ENCODE peak calls at places on chromosomes 11 and 22, in seven cellular contexts. Z is heart left ventricle, I is GM12878, G is vagina, L is esophagus squamous epithelium, E is NB4, X is body of pancreas. U is an unnamed sample.

GRCh38 chr11:118338637-118339061 is 3.9 kb downstream of the CD3D start:
- DNase-seq in L (peak; percentile 4), I (no peak), G (no peak), Z (peak; percentile 31), E (peak; percentile 36), X (no peak), U (peak; percentile 53)

GRCh38 chr11:11243790-11244469 is 109.1 kb downstream of the CSNK2A3 start:
- DNase-seq in G (no peak), E (peak; percentile 51), I (no peak), Z (peak; percentile 56), X (peak; percentile 12), L (no peak), U (peak; percentile 65)

GRCh38 chr22:32932176-32932575 is 126.0 kb downstream of the SYN3 start:
- DNase-seq in L (no peak), Z (no peak), I (no peak), G (no peak), X (no peak), E (no peak), U (no peak)

GRCh38 chr22:32847067-32847491 is 45.6 kb downstream of the TIMP3 start:
- DNase-seq in X (no peak), Z (peak; percentile 58), I (no peak), E (no peak), G (no peak), L (no peak), U (no peak)

GRCh38 chr22:17410576-17410975 is 41.3 kb downstream of the CECR2 start:
- DNase-seq in G (no peak), I (no peak), E (no peak), L (no peak), Z (no peak), X (no peak), U (no peak)

GRCh38 chr11:32385998-32386397 is 49.3 kb downstream of the WT1 start:
- DNase-seq in I (no peak), X (no peak), Z (no peak), G (no peak), E (peak; percentile 32), L (no peak), U (no peak)

GRCh38 chr22:17882727-17883126 is 108.5 kb upstream of the BID start:
- DNase-seq in I (no peak), L (no peak), X (no peak), G (no peak), Z (no peak), E (no peak), U (no peak)

GRCh38 chr11:116851631-116852030 is 14.2 kb upstream of the APOA1 start:
- DNase-seq in X (no peak), L (no peak), Z (no peak), I (no peak), G (no peak), E (peak; percentile 98), U (no peak)

GRCh38 chr22:32780726-32781310 is 20.7 kb upstream of the TIMP3 start:
- DNase-seq in X (no peak), I (no peak), G (no peak), L (no peak), E (no peak), Z (no peak), U (no peak)

GRCh38 chr11:57787205-57787604 is 25.6 kb downstream of the CTNND1 start:
- DNase-seq in G (no peak), E (no peak), I (no peak), X (no peak), L (no peak), Z (no peak), U (no peak)

GRCh38 chr22:37815593-37815992 is 7.6 kb upstream of the GALR3 start:
- DNase-seq in X (no peak), L (no peak), E (no peak), G (no peak), Z (no peak), I (no peak), U (no peak)

GRCh38 chr22:37818397-37819099 is 4.6 kb upstream of the GALR3 start:
- DNase-seq in L (no peak), X (peak; percentile 53), E (no peak), I (no peak), G (no peak), Z (peak; percentile 75), U (peak; percentile 84)

GRCh38 chr22:37816543-37817180 is 6.5 kb upstream of the GALR3 start:
- DNase-seq in G (no peak), X (no peak), E (no peak), Z (no peak), L (no peak), I (no peak), U (no peak)

GRCh38 chr22:37819100-37819433 is 4.1 kb upstream of the GALR3 start:
- DNase-seq in X (no peak), Z (no peak), I (no peak), G (no peak), L (no peak), E (no peak), U (no peak)

GRCh38 chr22:37817705-37818311 is 5.4 kb upstream of the GALR3 start:
- DNase-seq in G (no peak), E (peak; percentile 74), Z (peak; percentile 88), X (peak; percentile 93), L (no peak), I (no peak), U (peak; percentile 91)
- TF ChIP-seq POLR2A in G (no peak), E (no peak), Z (no peak), X (no peak), L (no peak), I (peak; percentile 38), U (no peak)

GRCh38 chr22:35314161-35314942 is 14.7 kb downstream of the TOM1 start:
- DNase-seq in I (no peak), E (no peak), L (no peak), X (peak; percentile 7), G (peak; percentile 84), Z (peak; percentile 56), U (no peak)
- TF ChIP-seq POLR2A in I (no peak), E (no peak), L (no peak), X (no peak), G (no peak), Z (no peak), U (no peak)

DNA sequence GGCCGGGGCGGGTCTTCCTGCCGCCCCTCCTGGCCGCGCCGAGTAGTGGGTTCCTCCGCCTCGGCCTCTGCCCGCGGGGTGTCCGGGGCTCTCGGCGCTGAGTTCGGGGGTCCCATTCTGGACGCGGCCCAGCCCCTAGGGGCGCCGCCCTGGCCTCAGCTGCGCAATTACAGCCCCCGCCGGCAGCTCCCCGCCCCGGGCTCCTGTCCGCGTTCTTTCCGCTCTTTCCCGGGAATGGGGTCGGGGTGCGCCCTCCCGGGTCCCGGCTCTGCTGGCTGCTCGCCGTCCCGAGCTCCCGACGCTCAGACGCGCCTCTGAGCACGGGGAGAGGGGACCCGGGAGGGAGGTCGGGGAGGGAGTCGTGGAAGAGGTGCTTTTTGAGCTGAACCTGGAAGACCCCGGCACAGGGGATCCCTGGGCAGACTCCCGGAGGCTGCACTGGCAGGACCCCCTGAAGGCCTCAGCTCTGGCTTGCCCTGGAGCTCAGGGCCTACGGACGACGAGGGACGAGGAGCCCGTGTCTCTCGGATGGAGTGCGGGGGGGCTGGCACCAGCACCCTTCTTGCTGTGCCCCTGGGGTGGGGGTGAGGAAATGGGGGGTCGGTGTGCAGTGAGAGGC is 543 bp downstream of the TSPAN4 start:
- DNase-seq in E (no peak), I (no peak), Z (no peak), X (no peak), G (no peak), L (no peak), U (no peak)
- TF ChIP-seq POLR2A in E (no peak), I (no peak), Z (no peak), X (no peak), G (no peak), L (no peak), U (no peak)

GRCh38 chr11:61803889-61804647 is 11.4 kb downstream of the FEN1 start:
- DNase-seq in Z (peak; percentile 15), E (no peak), X (no peak), G (no peak), I (no peak), L (no peak), U (no peak)
- TF ChIP-seq POLR2A in Z (no peak), E (no peak), X (no peak), G (no peak), I (no peak), L (no peak), U (no peak)